ENCODE peak calls at places on chromosome 15, in seven cellular contexts. P is activated CD8-positive, alpha-beta memory T cell treated with anti-CD3 and anti-CD28 coated beads for 24 hours; D is stimulated activated CD8-positive, alpha-beta memory T cell treated with anti-CD3 and anti-CD28 coated beads, Interleukin-7, amount 100 ng/mL, for 1 hour; T is right cardiac atrium; X is foreskin fibroblast; N is stimulated activated CD4-positive, alpha-beta T cell treated with anti-CD3 and anti-CD28 coated beads, Interleukin-1b, Interleukin-23, amount 100 ng/mL, for 48 hours; R is COR-L47. B is an unnamed sample.

GRCh38 chr15:35630570-35630969 is 84.6 kb upstream of the DPH6 start:
- DNase-seq in R (no peak), X (no peak), N (no peak), T (peak; percentile 37), P (no peak), D (no peak), B (no peak)

GRCh38 chr15:73691398-73691797 is 7.2 kb downstream of the CD276 start:
- DNase-seq in T (peak; percentile 84), D (no peak), X (peak; percentile 89), P (no peak), N (no peak), R (no peak), B (no peak)

GRCh38 chr15:55319537-55320325 is 709 bp downstream of the PIGB start:
- DNase-seq in R (no peak), T (no peak), X (peak; percentile 42), P (no peak), N (no peak), D (no peak), B (no peak)

GRCh38 chr15:35000511-35000910 is 12.4 kb upstream of the ZNF770 start:
- DNase-seq in X (peak; percentile 94), D (no peak), R (no peak), T (no peak), N (no peak), P (no peak), B (no peak)

GRCh38 chr15:88388702-88389101 is 78.5 kb downstream of the MRPL46 start:
- DNase-seq in N (no peak), P (no peak), R (no peak), T (no peak), D (no peak), X (no peak), B (no peak)

GRCh38 chr15:51119120-51119519 is 24.4 kb upstream of the TNFAIP8L3 start:
- DNase-seq in R (no peak), N (no peak), P (no peak), T (no peak), D (no peak), X (no peak), B (no peak)

GRCh38 chr15:67091073-67091965 is 25.9 kb downstream of the SMAD3 start:
- DNase-seq in R (peak; percentile 18), T (peak; percentile 84), P (peak; percentile 82), D (no peak), X (peak; percentile 70), N (peak; percentile 82), B (no peak)

GRCh38 chr15:56052389-56053045 is 59.1 kb upstream of the NEDD4 start:
- DNase-seq in R (peak; percentile 28), X (peak; percentile 71), N (no peak), T (no peak), P (no peak), D (no peak), B (no peak)

GRCh38 chr15:35696767-35697231 is 150.8 kb upstream of the DPH6 start:
- DNase-seq in T (no peak), P (no peak), N (no peak), R (no peak), X (peak; percentile 80), D (no peak), B (no peak)

GRCh38 chr15:40766906-40767837 is 2.6 kb upstream of the C15orf62 start:
- DNase-seq in R (no peak), T (no peak), D (no peak), N (no peak), P (no peak), X (peak; percentile 59), B (no peak)

GRCh38 chr15:52295421-52295991 is at the start of gene MYO5C:
- DNase-seq in T (peak; percentile 63), D (no peak), X (peak; percentile 41), P (no peak), N (no peak), R (peak; percentile 84), B (no peak)

GRCh38 chr15:101170568-101171350 is 81.1 kb downstream of the CHSY1 start:
- DNase-seq in R (no peak), X (peak; percentile 58), P (no peak), N (no peak), D (no peak), T (peak; percentile 72), B (no peak)

GRCh38 chr15:36810656-36811449 is 231.4 kb downstream of the CDIN1 start:
- DNase-seq in D (no peak), N (no peak), T (no peak), R (no peak), P (no peak), X (no peak), B (no peak)

GRCh38 chr15:45863881-45864580 is 229.2 kb downstream of the SQOR start:
- DNase-seq in R (no peak), T (no peak), X (no peak), N (no peak), D (no peak), P (no peak), B (no peak)

GRCh38 chr15:89450076-89451006 is 46.0 kb downstream of the RHCG start:
- DNase-seq in D (no peak), R (no peak), N (no peak), P (no peak), X (no peak), T (no peak), B (no peak)

GRCh38 chr15:61396235-61396927 is 167.3 kb upstream of the RORA start:
- DNase-seq in D (no peak), P (no peak), N (no peak), T (no peak), X (peak; percentile 35), R (no peak), B (no peak)

GRCh38 chr15:99555089-99555488 is 10.7 kb upstream of the MEF2A start:
- DNase-seq in X (peak; percentile 75), P (no peak), N (no peak), D (no peak), T (no peak), R (no peak), B (no peak)

GRCh38 chr15:40256642-40257235 is 17.9 kb downstream of the PAK6 start:
- DNase-seq in D (no peak), R (no peak), N (no peak), P (no peak), T (no peak), X (peak; percentile 44), B (no peak)

GRCh38 chr15:95864467-95864886 is 466.0 kb upstream of the NR2F2 start:
- DNase-seq in N (no peak), X (no peak), T (no peak), P (no peak), R (no peak), D (no peak), B (no peak)

GRCh38 chr15:24752354-24752753 is 76.8 kb downstream of the NPAP1 start:
- DNase-seq in X (no peak), D (no peak), N (no peak), P (no peak), R (no peak), T (no peak), B (no peak)

GRCh38 chr15:26191216-26191615 is 328.1 kb upstream of the ATP10A start:
- DNase-seq in N (no peak), T (no peak), D (no peak), X (no peak), R (no peak), P (no peak), B (no peak)

GRCh38 chr15:60914360-60914759 is 314.7 kb downstream of the RORA start:
- DNase-seq in N (no peak), R (no peak), T (no peak), P (no peak), D (no peak), X (no peak), B (no peak)

GRCh38 chr15:75902129-75902557 is 1.5 kb upstream of the FBXO22 start:
- DNase-seq in X (peak; percentile 14), R (no peak), N (no peak), D (no peak), P (no peak), T (no peak), B (no peak)

GRCh38 chr15:88342666-88343065 is 86.1 kb upstream of the NTRK3 start:
- DNase-seq in P (no peak), T (no peak), X (no peak), R (no peak), N (no peak), D (no peak), B (no peak)

GRCh38 chr15:46591462-46591861 is 956.6 kb downstream of the SQOR start:
- DNase-seq in N (no peak), D (no peak), P (no peak), R (no peak), X (no peak), T (no peak), B (no peak)

GRCh38 chr15:38147246-38147645 is 105.4 kb upstream of the SPRED1 start:
- DNase-seq in X (no peak), P (no peak), R (no peak), N (no peak), T (no peak), D (no peak), B (no peak)

GRCh38 chr15:83927704-83928391 is 273.9 kb downstream of the ADAMTSL3 start:
- DNase-seq in P (no peak), X (no peak), D (no peak), T (no peak), N (no peak), R (no peak), B (no peak)

GRCh38 chr15:58260186-58260910 is 122.2 kb downstream of the AQP9 start:
- DNase-seq in X (peak; percentile 54), D (no peak), T (no peak), R (no peak), N (no peak), P (no peak), B (no peak)

GRCh38 chr15:32909431-32909830 is 191.6 kb downstream of the GREM1 start:
- DNase-seq in R (no peak), T (no peak), N (no peak), P (no peak), D (no peak), X (peak; percentile 72), B (no peak)